ENCODE peak calls at places on chromosomes 4 and X, in four cellular contexts. L is brain microvascular endothelial cell, H is IMR-90, K is endothelial cell. J is an unnamed sample.

GRCh38 chr4:123398151-123398802 is 1.7 kb downstream of the SPRY1 start:
- DNase-seq in K (peak), L (peak), H (peak), J (peak)

GRCh38 chrX:48992341-48992740 is 9.7 kb downstream of the GRIPAP1 start:
- DNase-seq in L (no peak), H (no peak), K (no peak), J (no peak)

GRCh38 chrX:139204576-139204902 is 326.0 kb upstream of the F9 start:
- DNase-seq in K (no peak), H (no peak), L (no peak), J (no peak)

GRCh38 chr4:10529891-10530786 is 72.9 kb upstream of the ZNF518B start:
- DNase-seq in L (peak), K (no peak), H (no peak), J (no peak)

GRCh38 chr4:113701156-113701555 is 60.4 kb downstream of the CAMK2D start:
- DNase-seq in L (no peak), H (no peak), K (no peak), J (no peak)

GRCh38 chrX:154750301-154751120 is at the start of gene GAB3:
- DNase-seq in L (no peak), K (peak), H (peak), J (peak)

GRCh38 chrX:36684053-36684452 is 324.1 kb upstream of the FAM47C start:
- DNase-seq in H (no peak), L (no peak), K (no peak), J (no peak)

GRCh38 chr4:47641755-47642154 is 156.7 kb downstream of the ATP10D start:
- DNase-seq in H (peak), L (peak), K (no peak), J (no peak)

GRCh38 chrX:136745215-136746173 is 35.2 kb downstream of the ARHGEF6 start:
- DNase-seq in H (no peak), L (no peak), K (no peak), J (no peak)

GRCh38 chr4:107018336-107018735 is 17.8 kb downstream of the DKK2 start:
- DNase-seq in H (no peak), L (no peak), K (no peak), J (no peak)

GRCh38 chr4:5783486-5783885 is 72.5 kb downstream of the EVC start:
- DNase-seq in L (no peak), K (no peak), H (no peak), J (no peak)

GRCh38 chr4:68466185-68466584 is 18.9 kb downstream of the TMPRSS11E start:
- DNase-seq in H (peak), K (no peak), L (peak), J (no peak)

GRCh38 chr4:119725688-119726330 is 97.2 kb upstream of the PDE5A start:
- DNase-seq in H (peak), L (no peak), K (no peak), J (no peak)

GRCh38 chrX:21996872-21997271 is 35.3 kb upstream of the PHEX start:
- DNase-seq in H (peak), L (peak), K (no peak), J (no peak)

GRCh38 chr4:121113680-121114079 is 41.3 kb upstream of the NDNF start:
- DNase-seq in K (no peak), H (no peak), L (no peak), J (no peak)

GRCh38 chr4:183912585-183912984 is 7.5 kb downstream of the STOX2 start:
- DNase-seq in K (no peak), L (no peak), H (peak), J (no peak)

GRCh38 chr4:142845293-142846070 is 619 bp downstream of the INPP4B start:
- DNase-seq in K (peak), H (no peak), L (no peak), J (no peak)

GRCh38 chr4:4989083-4989622 is 30.1 kb downstream of the CYTL1 start:
- DNase-seq in H (no peak), L (no peak), K (no peak), J (no peak)

GRCh38 chr4:40548256-40548655 is 81.4 kb downstream of the RBM47 start:
- DNase-seq in L (peak), H (peak), K (no peak), J (no peak)

GRCh38 chr4:1249731-1250526 is 999 bp upstream of the CTBP1 start:
- DNase-seq in L (peak), H (no peak), K (no peak), J (peak)

GRCh38 chr4:8016527-8016926 is 76.9 kb upstream of the AFAP1 start:
- DNase-seq in H (no peak), L (no peak), K (no peak), J (no peak)

GRCh38 chr4:107210450-107211239 is 174.5 kb upstream of the DKK2 start:
- DNase-seq in L (no peak), K (no peak), H (peak), J (no peak)

GRCh38 chr4:155208258-155209054 is at the start of gene NPY2R:
- DNase-seq in L (no peak), H (no peak), K (peak), J (no peak)

GRCh38 chr4:4980818-4981217 is 38.4 kb downstream of the CYTL1 start:
- DNase-seq in K (no peak), L (no peak), H (no peak), J (no peak)

GRCh38 chr4:104890598-104890997 is 256.1 kb upstream of the TET2 start:
- DNase-seq in K (no peak), H (no peak), L (no peak), J (no peak)

GRCh38 chr4:48698029-48698901 is 81.8 kb downstream of the FRYL start:
- DNase-seq in K (no peak), H (peak), L (peak), J (no peak)

GRCh38 chrX:2954541-2954940 is 25.4 kb upstream of the ARSD start:
- DNase-seq in K (no peak), L (no peak), H (no peak), J (no peak)

GRCh38 chr4:98746936-98747658 is 88.7 kb upstream of the TSPAN5 start:
- DNase-seq in L (no peak), H (peak), K (no peak), J (no peak)

GRCh38 chrX:83510466-83511181 is 2.5 kb downstream of the POU3F4 start:
- DNase-seq in K (no peak), L (no peak), H (no peak), J (no peak)

GRCh38 chrX:80174925-80175574 is 160.5 kb downstream of the TBX22 start:
- DNase-seq in K (no peak), L (no peak), H (no peak), J (no peak)

GRCh38 chr4:123558865-123559264 is 162.3 kb downstream of the SPRY1 start:
- DNase-seq in K (no peak), L (no peak), H (no peak), J (no peak)

GRCh38 chr4:182400754-182401153 is 157.6 kb downstream of the TENM3 start:
- DNase-seq in H (no peak), L (no peak), K (no peak), J (no peak)

GRCh38 chrX:115892056-115892708 is 278.4 kb upstream of the AGTR2 start:
- DNase-seq in K (no peak), L (no peak), H (no peak), J (no peak)

GRCh38 chrX:130339408-130340222 is at the start of gene SLC25A14:
- DNase-seq in L (peak), H (peak), K (peak), J (peak)

GRCh38 chr4:122783301-122784215 is 43.1 kb upstream of the FGF2 start:
- DNase-seq in L (peak), K (peak), H (peak), J (peak)

GRCh38 chr4:134740290-134740689 is 538.7 kb upstream of the PABPC4L start:
- DNase-seq in L (no peak), K (no peak), H (no peak), J (no peak)

GRCh38 chr4:69731261-69731660 is 29.2 kb downstream of the SULT1B1 start:
- DNase-seq in K (no peak), H (no peak), L (peak), J (no peak)

GRCh38 chr4:107183155-107183774 is 147.2 kb upstream of the DKK2 start:
- DNase-seq in L (peak), H (peak), K (peak), J (peak)

GRCh38 chr4:144621681-144622080 is 24.3 kb upstream of the HHIP start:
- DNase-seq in K (no peak), L (no peak), H (no peak), J (no peak)

GRCh38 chrX:105063743-105064142 is 156.8 kb downstream of the TEX13A start:
- DNase-seq in H (no peak), K (no peak), L (no peak), J (no peak)